ENCODE peak calls at places on chromosomes 4 and X, in nine cellular contexts. Q is kidney glomerular epithelial cell; I is esophagus squamous epithelium; K is CD4-positive, alpha-beta T cell; Z is NCI-H2171 treated with DMSO at 0.1 percent for 48 hours; Y is testis; H is NCI-H526 treated with DMSO at 0.1 percent for 48 hours; C is NCI-H510A; N is cardiac muscle cell. D is an unnamed sample.
A peak's percentile ranks its signal among the peaks of the same experiment; 100 is the strongest.

GRCh38 chrX:13285693-13286092 is 34.2 kb downstream of the ATXN3L start:
- DNase-seq in C (no peak), N (no peak), Y (no peak), I (no peak), K (no peak), H (no peak), Q (no peak), Z (no peak), D (no peak)

GRCh38 chr4:153541426-153542096 is 75.4 kb downstream of the TMEM131L start:
- DNase-seq in H (no peak), K (no peak), Z (no peak), Q (no peak), I (no peak), N (peak; percentile 70), Y (no peak), C (no peak), D (no peak)

GRCh38 chr4:30719363-30720020 is 677 bp upstream of the PCDH7 start:
- DNase-seq in Q (peak; percentile 12), Y (no peak), C (no peak), Z (no peak), K (no peak), N (peak; percentile 65), H (peak; percentile 25), I (no peak), D (peak; percentile 33)

GRCh38 chrX:121106484-121107235 is 59.2 kb downstream of the GLUD2 start:
- DNase-seq in H (no peak), Q (no peak), I (no peak), K (no peak), Y (no peak), C (no peak), N (no peak), Z (no peak), D (no peak)

GRCh38 chr4:144399927-144400326 is 246.0 kb upstream of the HHIP start:
- DNase-seq in C (no peak), Y (no peak), Q (peak; percentile 97), K (no peak), N (peak; percentile 90), I (no peak), Z (no peak), H (no peak), D (peak; percentile 9)

GRCh38 chrX:155070038-155070437 is 898 bp downstream of the CMC4 start:
- DNase-seq in I (no peak), K (no peak), Y (no peak), N (no peak), H (peak; percentile 47), Q (no peak), C (no peak), Z (peak; percentile 2), D (no peak)

GRCh38 chrX:107700317-107700774 is 72.0 kb downstream of the PRPS1 start:
- DNase-seq in H (no peak), Y (peak; percentile 57), I (no peak), K (no peak), C (no peak), N (peak; percentile 82), Q (peak; percentile 29), Z (peak; percentile 12), D (no peak)

GRCh38 chrX:154121961-154122360 is 22.1 kb upstream of the OPN1LW start:
- DNase-seq in Y (no peak), I (no peak), Z (no peak), N (no peak), Q (no peak), H (no peak), C (no peak), K (no peak), D (no peak)

GRCh38 chr4:102867278-102868152 is 1.3 kb upstream of the CISD2 start:
- DNase-seq in C (no peak), Z (no peak), H (no peak), Y (no peak), Q (no peak), K (no peak), N (no peak), I (no peak), D (no peak)

GRCh38 chr4:102761902-102762301 is 1.1 kb upstream of the MANBA start:
- DNase-seq in Q (no peak), I (no peak), K (no peak), C (no peak), N (no peak), Z (no peak), Y (no peak), H (no peak), D (no peak)

GRCh38 chrX:120301960-120302359 is 9.3 kb downstream of the TMEM255A start:
- DNase-seq in Z (no peak), H (no peak), Y (no peak), C (peak; percentile 13), K (no peak), I (no peak), Q (no peak), N (no peak), D (no peak)

GRCh38 chr4:24970191-24970590 is 57.3 kb upstream of the CCDC149 start:
- DNase-seq in C (no peak), Q (no peak), Z (no peak), Y (no peak), I (no peak), K (no peak), N (no peak), H (no peak), D (no peak)

GRCh38 chr4:184818216-184818564 is 7.6 kb downstream of the ACSL1 start:
- DNase-seq in H (no peak), I (no peak), Y (no peak), N (no peak), Q (no peak), Z (no peak), K (no peak), C (no peak), D (no peak)

D was measured in dorsolateral prefrontal cortex.